ENCODE peak calls at places on chromosomes 5 and 9, in five cellular contexts. Z is NT2/D1, V is GM12865, E is NCI-H2171 treated with DMSO at 0.1 percent for 48 hours, H is KBM-7. L is an unnamed sample.

GRCh38 chr5:154384480-154385235 is 61.1 kb upstream of the SAP30L start:
- DNase-seq in Z (no peak), V (peak; percentile 96), E (no peak), H (no peak), L (peak; percentile 84)

GRCh38 chr5:141373673-141374317 is at the start of gene PCDHGA6:
- DNase-seq in Z (no peak), V (no peak), E (no peak), H (no peak), L (no peak)

GRCh38 chr9:120830151-120830550 is 12.6 kb downstream of the PSMD5 start:
- DNase-seq in Z (no peak), V (no peak), E (no peak), H (no peak), L (no peak)

GRCh38 chr9:122393284-122393983 is 22.6 kb downstream of the PTGS1 start:
- DNase-seq in Z (no peak), V (no peak), E (no peak), H (no peak), L (no peak)

GRCh38 chr9:77018058-77019009 is 1.1 kb upstream of the FOXB2 start:
- DNase-seq in Z (no peak), V (no peak), E (no peak), H (peak; percentile 24), L (peak; percentile 12)

GRCh38 chr9:103530934-103531333 is 535.8 kb downstream of the CYLC2 start:
- DNase-seq in Z (no peak), V (no peak), E (no peak), H (peak; percentile 62), L (no peak)

GRCh38 chr5:132227485-132228240 is at the start of gene P4HA2:
- DNase-seq in Z (no peak), V (peak; percentile 71), E (peak; percentile 10), H (peak; percentile 66), L (peak; percentile 94)

GRCh38 chr5:74579215-74579614 is 61.3 kb downstream of the ENC1 start:
- DNase-seq in Z (no peak), V (peak; percentile 95), E (no peak), H (peak; percentile 4), L (peak; percentile 48)

GRCh38 chr9:121187681-121188305 is 13.9 kb downstream of the RAB14 start:
- DNase-seq in Z (no peak), V (no peak), E (no peak), H (no peak), L (no peak)

GRCh38 chr5:148809781-148810524 is 16.5 kb upstream of the ADRB2 start:
- DNase-seq in Z (no peak), V (no peak), E (no peak), H (no peak), L (no peak)

GRCh38 chr5:80109549-80110478 is 74.7 kb downstream of the THBS4 start:
- DNase-seq in Z (no peak), V (peak; percentile 63), E (peak; percentile 92), H (no peak), L (no peak)

GRCh38 chr5:67065237-67065636 is 131.4 kb downstream of the CD180 start:
- DNase-seq in Z (no peak), V (peak; percentile 50), E (peak; percentile 13), H (no peak), L (peak; percentile 20)

GRCh38 chr9:121358747-121359146 is 11.3 kb downstream of the STOM start:
- DNase-seq in Z (no peak), V (peak; percentile 44), E (no peak), H (no peak), L (no peak)

GRCh38 chr5:75053286-75054109 is 1.1 kb upstream of the GCNT4 start:
- DNase-seq in Z (no peak), V (peak; percentile 52), E (peak; percentile 34), H (peak; percentile 49), L (peak; percentile 32)

GRCh38 chr5:33806736-33807442 is 84.9 kb downstream of the ADAMTS12 start:
- DNase-seq in Z (no peak), V (no peak), E (no peak), H (no peak), L (no peak)

GRCh38 chr9:87119328-87119881 is 172.1 kb upstream of the GAS1 start:
- DNase-seq in Z (no peak), V (no peak), E (peak; percentile 70), H (no peak), L (no peak)

GRCh38 chr9:84111726-84112125 is 131.1 kb downstream of the RMI1 start:
- DNase-seq in Z (no peak), V (no peak), E (no peak), H (no peak), L (no peak)

GRCh38 chr9:134503301-134504105 is 138.1 kb upstream of the COL5A1 start:
- DNase-seq in Z (no peak), V (no peak), E (no peak), H (no peak), L (no peak)

GRCh38 chr9:20987521-20987920 is 43.9 kb downstream of the HACD4 start:
- DNase-seq in Z (no peak), V (no peak), E (no peak), H (peak; percentile 32), L (no peak)

GRCh38 chr9:79651251-79651795 is 79.6 kb downstream of the TLE4 start:
- DNase-seq in Z (no peak), V (no peak), E (peak; percentile 65), H (peak; percentile 62), L (no peak)

GRCh38 chr9:18542837-18543405 is 69.0 kb downstream of the ADAMTSL1 start:
- DNase-seq in Z (no peak), V (no peak), E (no peak), H (no peak), L (no peak)

GRCh38 chr9:121859646-121860045 is 208.2 kb downstream of the DAB2IP start:
- DNase-seq in Z (no peak), V (no peak), E (no peak), H (no peak), L (no peak)

GRCh38 chr5:139705655-139706587 is 57.8 kb downstream of the CXXC5 start:
- DNase-seq in Z (no peak), V (no peak), E (no peak), H (peak; percentile 46), L (no peak)

GRCh38 chr9:114900937-114901802 is 29.2 kb downstream of the TNFSF8 start:
- DNase-seq in Z (no peak), V (no peak), E (no peak), H (no peak), L (no peak)

GRCh38 chr9:88258587-88258986 is 120.3 kb upstream of the SPATA31C2 start:
- DNase-seq in Z (no peak), V (no peak), E (no peak), H (no peak), L (no peak)

GRCh38 chr5:151406322-151406947 is 41.0 kb upstream of the SLC36A1 start:
- DNase-seq in Z (no peak), V (no peak), E (no peak), H (peak; percentile 16), L (no peak)

GRCh38 chr9:18396102-18396728 is 77.7 kb upstream of the ADAMTSL1 start:
- DNase-seq in Z (no peak), V (peak; percentile 4), E (no peak), H (peak; percentile 8), L (no peak)

GRCh38 chr5:101860563-101860962 is 435.5 kb downstream of the SLCO4C1 start:
- DNase-seq in Z (no peak), V (no peak), E (no peak), H (no peak), L (no peak)

GRCh38 chr5:34622046-34622435 is 34.1 kb upstream of the RAI14 start:
- DNase-seq in Z (no peak), V (no peak), E (no peak), H (no peak), L (no peak)

GRCh38 chr5:17477553-17478265 is 20.3 kb upstream of the TAF11L2 start:
- DNase-seq in Z (no peak), V (no peak), E (peak; percentile 53), H (no peak), L (no peak)

GRCh38 chr5:112886975-112887374 is 25.9 kb downstream of the SRP19 start:
- DNase-seq in Z (no peak), V (no peak), E (no peak), H (no peak), L (no peak)

GRCh38 chr5:2186472-2187015 is 303.8 kb upstream of the IRX4 start:
- DNase-seq in Z (no peak), V (no peak), E (no peak), H (no peak), L (no peak)

GRCh38 chr5:176812269-176813259 is 2.2 kb downstream of the UNC5A start:
- DNase-seq in Z (no peak), V (no peak), E (no peak), H (peak; percentile 41), L (peak; percentile 60)

GRCh38 chr5:78360674-78361225 is 333 bp downstream of the SCAMP1 start:
- DNase-seq in Z (no peak), V (peak; percentile 66), E (no peak), H (no peak), L (peak; percentile 62)

GRCh38 chr9:99431103-99431502 is 209.0 kb downstream of the SEC61B start:
- DNase-seq in Z (no peak), V (no peak), E (no peak), H (no peak), L (no peak)

GRCh38 chr5:98651715-98652114 is 121.7 kb upstream of the RGMB start:
- DNase-seq in Z (no peak), V (no peak), E (no peak), H (no peak), L (no peak)

GRCh38 chr9:105647595-105648349 is 14.5 kb upstream of the TAL2 start:
- DNase-seq in Z (peak; percentile 51), V (no peak), E (no peak), H (no peak), L (no peak)

GRCh38 chr5:137091473-137091872 is 407.7 kb downstream of the SPOCK1 start:
- DNase-seq in Z (peak; percentile 68), V (no peak), E (peak; percentile 35), H (no peak), L (no peak)

GRCh38 chr5:93793159-93793781 is 51.9 kb upstream of the POU5F2 start:
- DNase-seq in Z (no peak), V (no peak), E (no peak), H (no peak), L (no peak)

L was measured in GM10248.